ENCODE peak calls at places on chromosomes 5 and 9, in eight cellular contexts. A is WERI-Rb-1, K is choroid plexus epithelial cell, Z is body of pancreas, C is heart right ventricle, L is mucosa of descending colon, X is AG10803, G is stomach. I is an unnamed sample.

GRCh38 chr9:132401791-132402190 is 4.8 kb downstream of the TTF1 start:
- DNase-seq in A (no peak), K (no peak), Z (no peak), C (no peak), L (no peak), X (no peak), G (no peak), I (no peak)

GRCh38 chr5:138996120-138996519 is 121.0 kb upstream of the LRRTM2 start:
- DNase-seq in A (no peak), K (no peak), Z (no peak), C (no peak), L (no peak), X (no peak), G (no peak), I (no peak)

GRCh38 chr5:98474802-98475201 is 298.7 kb upstream of the RGMB start:
- DNase-seq in A (no peak), K (peak), Z (no peak), C (no peak), L (no peak), X (peak), G (no peak), I (no peak)

GRCh38 chr5:168777651-168778050 is 198.5 kb upstream of the PANK3 start:
- DNase-seq in A (no peak), K (no peak), Z (no peak), C (no peak), L (no peak), X (no peak), G (no peak), I (no peak)

GRCh38 chr9:8895498-8896224 is 1096.1 kb upstream of the DMAC1 start:
- DNase-seq in A (peak), K (peak), Z (no peak), C (peak), L (no peak), X (no peak), G (no peak), I (no peak)

GRCh38 chr9:80806675-80807074 is 882.7 kb downstream of the TLE1 start:
- DNase-seq in A (no peak), K (no peak), Z (no peak), C (no peak), L (no peak), X (no peak), G (no peak), I (no peak)

GRCh38 chr9:120935383-120935857 is 8.8 kb upstream of the TRAF1 start:
- DNase-seq in A (no peak), K (peak), Z (peak), C (peak), L (peak), X (peak), G (peak), I (peak)

GRCh38 chr5:162529886-162530285 is 462.3 kb downstream of the GABRG2 start:
- DNase-seq in A (no peak), K (no peak), Z (no peak), C (no peak), L (no peak), X (no peak), G (no peak), I (no peak)

GRCh38 chr5:4411664-4412063 is 728.5 kb upstream of the ADAMTS16 start:
- DNase-seq in A (no peak), K (no peak), Z (no peak), C (no peak), L (no peak), X (no peak), G (no peak), I (no peak)

GRCh38 chr5:140417235-140417634 is 15.6 kb downstream of the ANKHD1 start:
- DNase-seq in A (no peak), K (no peak), Z (no peak), C (no peak), L (no peak), X (no peak), G (no peak), I (no peak)
- H3K4me3 ChIP-seq in A (no peak), K (no peak), Z (no peak), C (no peak), L (no peak), X (no peak), G (no peak), I (no peak)

GRCh38 chr5:143229426-143229895 is 174.0 kb downstream of the NR3C1 start:
- DNase-seq in A (no peak), K (no peak), Z (no peak), C (no peak), L (no peak), X (no peak), G (no peak), I (no peak)

GRCh38 chr5:143231973-143232812 is 171.3 kb downstream of the NR3C1 start:
- DNase-seq in A (no peak), K (no peak), Z (no peak), C (no peak), L (no peak), X (no peak), G (no peak), I (no peak)

GRCh38 chr5:143231426-143231825 is 172.1 kb downstream of the NR3C1 start:
- DNase-seq in A (no peak), K (no peak), Z (no peak), C (no peak), L (no peak), X (peak), G (no peak), I (no peak)

GRCh38 chr5:143229896-143230675 is 173.4 kb downstream of the NR3C1 start:
- DNase-seq in A (no peak), K (no peak), Z (no peak), C (no peak), L (no peak), X (peak), G (no peak), I (peak)

GRCh38 chr5:143230676-143230996 is 172.8 kb downstream of the NR3C1 start:
- DNase-seq in A (no peak), K (no peak), Z (no peak), C (no peak), L (no peak), X (no peak), G (no peak), I (no peak)
- TF ChIP-seq CTCF in A (no peak), K (no peak), Z (no peak), C (no peak), L (no peak), X (no peak), G (no peak), I (no peak)

DNA sequence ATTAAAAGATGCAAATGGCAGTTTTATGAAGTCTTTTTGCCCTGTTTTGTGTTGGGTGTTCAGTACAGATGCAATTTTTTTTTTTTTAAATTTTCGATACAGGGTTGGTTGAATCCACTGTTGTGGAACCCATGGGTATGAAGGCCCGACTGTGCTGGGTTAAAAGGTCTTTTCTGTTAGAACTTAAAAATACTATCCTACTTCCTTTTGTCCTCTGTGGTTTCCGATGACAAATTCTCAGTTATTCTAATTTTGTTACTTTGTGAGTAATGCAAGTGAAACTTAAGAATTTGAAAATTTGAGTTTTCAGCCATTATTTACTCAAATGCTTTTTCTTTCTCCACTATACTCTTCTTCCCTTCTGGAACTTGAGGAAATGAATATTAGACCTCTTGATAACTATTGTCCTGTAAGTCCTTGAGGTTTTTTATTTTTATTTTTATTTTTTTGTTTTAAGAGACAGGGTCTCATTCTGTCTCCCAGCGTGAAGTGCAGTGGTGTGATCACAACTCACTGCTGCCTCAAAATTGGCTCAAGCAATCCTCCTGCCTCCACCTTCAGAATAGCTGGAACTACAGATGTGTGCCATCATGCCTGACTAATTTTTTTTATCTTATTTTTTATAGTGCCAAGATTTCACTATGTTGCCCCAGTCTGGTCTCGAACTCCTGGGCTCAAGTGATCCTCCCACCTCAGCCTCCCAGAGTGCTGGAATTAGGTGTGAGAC is 67.5 kb downstream of the ZCCHC7 start:
- DNase-seq in A (no peak), K (peak), Z (no peak), C (no peak), L (no peak), X (no peak), G (no peak), I (no peak)
- H3K4me3 ChIP-seq in A (no peak), K (no peak), Z (no peak), C (no peak), L (no peak), X (no peak), G (no peak), I (no peak)

DNA sequence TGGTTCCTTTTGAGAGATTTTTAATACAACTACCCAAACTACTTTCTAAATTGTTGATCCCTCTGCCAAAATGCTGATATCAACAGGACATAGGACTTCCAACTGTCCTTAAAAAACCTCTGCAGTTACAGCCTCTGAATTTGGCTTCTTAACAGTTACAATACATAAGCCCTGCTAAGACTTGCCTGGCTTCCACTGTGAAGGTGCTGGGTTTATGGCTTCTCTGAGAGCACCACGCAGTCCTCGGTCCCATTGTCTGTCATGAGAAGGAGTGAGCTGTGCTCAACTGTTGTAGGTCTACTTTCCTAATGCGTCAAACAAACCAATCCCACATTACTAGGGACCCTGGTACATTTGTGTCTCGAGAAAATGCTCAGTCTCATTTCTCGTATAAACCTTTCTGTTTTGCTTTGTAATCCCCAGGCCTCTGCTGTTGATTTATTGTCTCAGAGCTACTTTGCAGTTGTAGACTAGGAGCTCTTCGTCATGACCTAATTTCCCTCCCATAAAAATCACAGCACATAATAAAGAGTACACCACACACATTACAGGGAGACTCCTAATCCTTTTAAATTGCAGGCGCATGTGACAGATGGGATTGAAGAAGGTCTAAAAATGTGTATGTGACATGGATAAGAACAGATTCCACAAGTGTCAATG is 274.9 kb downstream of the NR3C1 start:
- DNase-seq in A (peak), K (no peak), Z (no peak), C (no peak), L (no peak), X (peak), G (no peak), I (no peak)
- TF ChIP-seq CTCF in A (no peak), K (no peak), Z (no peak), C (no peak), L (no peak), X (no peak), G (no peak), I (no peak)

GRCh38 chr9:129489838-129490582 is 130.9 kb downstream of the C9orf50 start:
- DNase-seq in A (peak), K (peak), Z (no peak), C (peak), L (peak), X (peak), G (no peak), I (no peak)
- H3K4me3 ChIP-seq in A (peak), K (peak), Z (peak), C (peak), L (no peak), X (peak), G (peak), I (peak)

GRCh38 chr5:108149369-108149768 is 232.5 kb downstream of the FBXL17 start:
- DNase-seq in A (no peak), K (no peak), Z (no peak), C (no peak), L (no peak), X (no peak), G (no peak), I (no peak)

GRCh38 chr5:108146222-108146621 is 235.7 kb downstream of the FBXL17 start:
- DNase-seq in A (no peak), K (no peak), Z (no peak), C (no peak), L (no peak), X (no peak), G (no peak), I (no peak)

GRCh38 chr5:108143581-108143980 is 238.3 kb downstream of the FBXL17 start:
- DNase-seq in A (no peak), K (peak), Z (no peak), C (no peak), L (no peak), X (peak), G (no peak), I (peak)

GRCh38 chr5:108144332-108144731 is 237.6 kb downstream of the FBXL17 start:
- DNase-seq in A (no peak), K (no peak), Z (no peak), C (no peak), L (no peak), X (no peak), G (no peak), I (no peak)

DNA sequence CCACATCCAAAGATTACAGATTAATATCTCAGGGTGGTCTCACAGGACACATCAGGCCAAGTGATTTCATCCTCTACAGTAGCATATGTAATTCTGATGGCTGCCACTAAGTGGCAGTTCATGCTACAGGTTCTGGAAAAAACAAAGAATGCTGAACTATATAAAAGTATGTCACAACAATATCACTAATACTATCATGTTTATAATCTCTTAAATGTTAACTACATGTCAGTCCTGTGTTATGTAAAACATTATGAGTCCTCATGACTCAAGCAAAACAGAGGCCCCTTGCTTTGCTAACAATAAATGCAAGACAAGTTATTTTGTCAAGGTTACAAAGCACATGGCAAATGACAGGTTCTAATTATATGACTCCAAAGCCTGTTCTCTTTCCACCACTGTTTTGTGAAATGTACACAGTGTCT is 233.2 kb downstream of the FBXL17 start:
- DNase-seq in A (no peak), K (peak), Z (no peak), C (no peak), L (no peak), X (peak), G (no peak), I (peak)
- TF ChIP-seq CTCF in A (peak), K (peak), Z (peak), C (peak), L (no peak), X (peak), G (peak), I (peak)

GRCh38 chr5:132181011-132181629 is 46.5 kb downstream of the P4HA2 start:
- DNase-seq in A (peak), K (no peak), Z (peak), C (no peak), L (no peak), X (no peak), G (no peak), I (no peak)
- H3K4me3 ChIP-seq in A (no peak), K (no peak), Z (no peak), C (no peak), L (no peak), X (no peak), G (no peak), I (no peak)

GRCh38 chr5:84255318-84255717 is 129.4 kb downstream of the EDIL3 start:
- DNase-seq in A (no peak), K (peak), Z (no peak), C (no peak), L (no peak), X (peak), G (no peak), I (no peak)
- TF ChIP-seq CTCF in A (peak), K (peak), Z (no peak), C (peak), L (no peak), X (peak), G (no peak), I (peak)

DNA sequence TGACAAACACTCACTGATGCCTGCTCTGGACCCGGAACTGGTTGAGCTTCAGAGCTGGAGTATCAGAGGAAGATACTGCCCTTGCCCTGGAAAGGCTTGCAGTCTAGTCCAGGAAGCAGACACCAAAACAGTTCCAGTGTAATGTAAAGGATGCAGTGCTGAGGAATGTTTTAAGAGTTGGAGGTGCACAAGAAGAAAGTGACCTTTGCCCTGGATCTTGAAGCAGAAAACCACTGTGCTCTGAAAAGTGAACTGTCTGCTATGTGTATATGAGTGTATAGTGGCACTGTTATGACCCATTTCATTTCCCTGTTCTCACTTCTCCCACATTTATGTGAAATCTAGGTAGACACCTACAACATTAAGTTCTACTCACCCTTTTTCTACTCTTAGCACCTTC is 2.1 kb downstream of the ZNF346 start:
- DNase-seq in A (no peak), K (peak), Z (no peak), C (no peak), L (no peak), X (no peak), G (no peak), I (no peak)
- H3K4me3 ChIP-seq in A (no peak), K (no peak), Z (no peak), C (no peak), L (no peak), X (no peak), G (no peak), I (no peak)

DNA sequence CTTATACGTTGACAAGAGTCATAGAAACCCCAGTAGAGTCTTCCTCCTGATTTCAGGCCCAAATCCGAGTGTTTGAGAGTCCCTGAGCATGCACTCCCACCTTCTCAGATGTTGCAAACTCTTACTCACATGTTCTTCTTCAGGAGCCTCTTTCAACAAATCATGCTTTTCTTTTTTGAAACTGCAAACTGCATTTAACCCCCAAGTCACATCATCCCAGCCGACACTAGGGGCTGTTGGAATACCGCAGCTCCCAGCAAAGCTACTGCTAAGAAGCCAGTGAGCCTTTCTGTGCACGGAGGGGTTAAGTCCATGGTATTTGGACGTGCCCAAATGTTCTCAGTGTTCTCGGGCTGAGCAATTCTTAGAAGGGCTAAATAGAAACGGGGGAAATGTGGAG is 282.9 kb downstream of the NFIB start:
- DNase-seq in A (no peak), K (peak), Z (no peak), C (peak), L (no peak), X (no peak), G (no peak), I (no peak)
- TF ChIP-seq CTCF in A (no peak), K (peak), Z (no peak), C (peak), L (no peak), X (no peak), G (no peak), I (no peak)

I was measured in BJ.